ENCODE peak calls at places on chromosomes 7 and 10, in nine cellular contexts. I is BJ, L is heart left ventricle, V is AG09309, J is OCI-LY7, M is AG04450, T is ovary, A is transverse colon, C is lower lobe of right lung. Y is an unnamed sample.

GRCh38 chr7:50509459-50509858 is 55.7 kb downstream of the DDC start:
- DNase-seq in I (peak; percentile 11), L (no peak), V (no peak), J (no peak), M (no peak), T (no peak), A (no peak), C (no peak), Y (no peak)

GRCh38 chr10:90112681-90113080 is 411.3 kb downstream of the KIF20B start:
- DNase-seq in I (no peak), L (no peak), V (no peak), J (no peak), M (no peak), T (no peak), A (no peak), C (no peak), Y (no peak)

GRCh38 chr10:98675902-98676301 is 229.2 kb upstream of the HPS1 start:
- DNase-seq in I (no peak), L (no peak), V (no peak), J (no peak), M (no peak), T (no peak), A (no peak), C (no peak), Y (no peak)

GRCh38 chr10:17357781-17358180 is 96.6 kb downstream of the ST8SIA6 start:
- DNase-seq in I (no peak), L (no peak), V (no peak), J (no peak), M (no peak), T (no peak), A (no peak), C (no peak), Y (no peak)

GRCh38 chr10:28686835-28687682 is 9.7 kb downstream of the BAMBI start:
- DNase-seq in I (no peak), L (no peak), V (no peak), J (no peak), M (no peak), T (no peak), A (no peak), C (no peak), Y (no peak)

GRCh38 chr7:55629051-55629677 is 56.9 kb upstream of the VOPP1 start:
- DNase-seq in I (no peak), L (no peak), V (no peak), J (no peak), M (no peak), T (no peak), A (no peak), C (no peak), Y (no peak)

GRCh38 chr10:48523820-48524758 is 80.8 kb downstream of the ARHGAP22 start:
- DNase-seq in I (no peak), L (no peak), V (no peak), J (no peak), M (no peak), T (peak; percentile 60), A (no peak), C (no peak), Y (no peak)

GRCh38 chr10:10714327-10714726 is 303.3 kb upstream of the CELF2 start:
- DNase-seq in I (no peak), L (no peak), V (no peak), J (no peak), M (no peak), T (no peak), A (no peak), C (no peak), Y (no peak)

GRCh38 chr7:68613405-68613804 is 984.9 kb upstream of the AUTS2 start:
- DNase-seq in I (no peak), L (no peak), V (no peak), J (peak; percentile 16), M (no peak), T (no peak), A (no peak), C (no peak), Y (no peak)

GRCh38 chr7:43639858-43640491 is 57.1 kb downstream of the STK17A start:
- DNase-seq in I (no peak), L (peak; percentile 73), V (no peak), J (no peak), M (no peak), T (peak; percentile 76), A (peak; percentile 61), C (peak; percentile 63), Y (no peak)

GRCh38 chr7:91287685-91288084 is 23.5 kb downstream of the FZD1 start:
- DNase-seq in I (no peak), L (no peak), V (no peak), J (no peak), M (no peak), T (peak; percentile 22), A (no peak), C (no peak), Y (no peak)

DNA sequence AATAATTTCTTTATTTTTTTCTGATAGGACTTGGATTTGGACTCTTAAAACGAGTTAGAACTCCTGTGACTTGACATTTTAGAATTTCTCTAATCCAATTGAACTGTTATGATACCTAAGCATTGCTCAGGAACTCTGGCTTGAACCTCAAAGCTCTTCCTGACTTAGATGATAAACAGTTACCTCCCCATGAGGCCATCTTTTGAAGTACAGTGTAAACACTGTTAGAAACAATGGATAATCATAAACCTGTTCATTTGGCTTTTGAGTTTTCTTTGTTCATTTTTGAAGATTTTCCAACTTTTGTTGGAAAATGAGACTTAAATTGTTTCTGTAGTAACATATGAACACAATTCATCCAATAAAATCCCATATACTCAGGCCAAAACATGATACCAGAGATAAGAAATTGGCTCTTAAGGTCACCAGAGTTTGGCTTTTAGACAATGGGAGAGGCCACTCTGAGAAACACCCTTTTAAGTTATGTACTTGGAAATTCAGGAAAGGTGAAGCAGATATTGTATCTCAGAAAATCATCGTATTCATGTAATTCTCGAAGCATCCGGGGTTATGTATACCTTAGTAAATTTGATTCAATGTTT is 59.6 kb downstream of the RUNDC3B start:
- DNase-seq in I (no peak), L (no peak), V (no peak), J (no peak), M (no peak), T (no peak), A (no peak), C (no peak), Y (no peak)
- TF ChIP-seq CTCF in I (no peak), L (no peak), V (no peak), J (no peak), M (no peak), T (no peak), A (no peak), C (no peak), Y (no peak)

GRCh38 chr7:150976529-150977381 is 1.4 kb downstream of the KCNH2 start:
- DNase-seq in I (no peak), L (peak; percentile 92), V (no peak), J (no peak), M (no peak), T (no peak), A (no peak), C (no peak), Y (no peak)

GRCh38 chr7:150973571-150974451 is 4.3 kb downstream of the KCNH2 start:
- DNase-seq in I (no peak), L (no peak), V (no peak), J (peak; percentile 86), M (no peak), T (no peak), A (peak; percentile 77), C (no peak), Y (no peak)

GRCh38 chr7:150972746-150973145 is 5.4 kb downstream of the KCNH2 start:
- DNase-seq in I (no peak), L (no peak), V (no peak), J (no peak), M (no peak), T (no peak), A (no peak), C (no peak), Y (no peak)

GRCh38 chr7:150975536-150976285 is 2.4 kb downstream of the KCNH2 start:
- DNase-seq in I (no peak), L (no peak), V (no peak), J (peak; percentile 36), M (no peak), T (no peak), A (no peak), C (no peak), Y (no peak)

GRCh38 chr7:150974468-150975391 is 3.4 kb downstream of the KCNH2 start:
- DNase-seq in I (no peak), L (peak; percentile 82), V (no peak), J (peak; percentile 92), M (no peak), T (peak; percentile 66), A (peak; percentile 83), C (no peak), Y (peak; percentile 54)
- TF ChIP-seq CTCF in I (peak; percentile 29), L (no peak), V (no peak), J (peak; percentile 67), M (peak; percentile 30), T (peak; percentile 42), A (no peak), C (no peak), Y (no peak)

GRCh38 chr10:118629211-118629610 is 33.8 kb upstream of the PRLHR start:
- DNase-seq in I (peak; percentile 9), L (no peak), V (peak; percentile 7), J (no peak), M (no peak), T (no peak), A (no peak), C (no peak), Y (no peak)

GRCh38 chr10:118625504-118625903 is 30.1 kb upstream of the PRLHR start:
- DNase-seq in I (no peak), L (no peak), V (no peak), J (no peak), M (no peak), T (no peak), A (no peak), C (no peak), Y (no peak)

GRCh38 chr10:118624747-118625146 is 29.3 kb upstream of the PRLHR start:
- DNase-seq in I (no peak), L (no peak), V (no peak), J (no peak), M (no peak), T (no peak), A (no peak), C (no peak), Y (no peak)

GRCh38 chr10:118628397-118628796 is 32.9 kb upstream of the PRLHR start:
- DNase-seq in I (no peak), L (no peak), V (no peak), J (no peak), M (no peak), T (no peak), A (no peak), C (no peak), Y (no peak)

GRCh38 chr10:118626953-118627352 is 31.5 kb upstream of the PRLHR start:
- DNase-seq in I (no peak), L (no peak), V (no peak), J (peak; percentile 2), M (no peak), T (no peak), A (no peak), C (no peak), Y (no peak)
- TF ChIP-seq CTCF in I (no peak), L (no peak), V (peak; percentile 13), J (peak; percentile 59), M (peak; percentile 4), T (no peak), A (no peak), C (no peak), Y (no peak)

DNA sequence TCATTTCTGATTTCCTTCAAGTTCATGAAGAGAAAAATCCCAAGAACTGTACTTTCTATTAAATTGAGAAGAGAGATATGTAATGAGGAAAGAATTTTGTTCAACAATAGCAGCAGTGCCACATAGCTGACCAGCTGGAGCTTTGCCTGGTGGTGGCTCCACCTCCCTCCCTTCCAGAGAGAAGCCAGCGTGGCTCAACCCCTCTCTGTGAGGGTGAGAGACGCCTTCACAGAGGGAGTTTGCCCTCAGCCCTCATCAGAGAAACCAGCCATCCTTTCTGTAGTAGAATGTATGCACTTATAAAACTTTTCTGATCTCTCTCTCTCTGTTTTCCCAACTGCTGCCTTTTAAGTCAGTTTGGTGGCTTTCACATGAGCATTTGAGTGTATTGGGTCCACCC is 20.5 kb upstream of the COL1A2 start:
- DNase-seq in I (peak; percentile 83), L (peak; percentile 75), V (peak; percentile 90), J (no peak), M (peak; percentile 87), T (peak; percentile 89), A (peak; percentile 61), C (peak; percentile 54), Y (no peak)
- TF ChIP-seq CTCF in I (no peak), L (no peak), V (no peak), J (no peak), M (peak; percentile 14), T (no peak), A (no peak), C (no peak), Y (no peak)

Y was measured in activated B cell treated with CpG ODN at 0.5 μM for 24 hours.